ENCODE peak calls at places on chromosome 16, in seven cellular contexts. A is neuronal stem cell, T is H1, B is IMR-90, L is trophoblast cell, Q is mesenchymal stem cell, C is H9. N is an unnamed sample.
A peak's percentile ranks its signal among the peaks of the same experiment; 100 is the strongest.

GRCh38 chr16:67842509-67843342 is 606 bp downstream of the THAP11 start:
- DNase-seq in B (peak; percentile 46), A (peak; percentile 50), C (peak; percentile 68), L (peak; percentile 14), Q (peak; percentile 82), T (peak; percentile 73), N (peak; percentile 84)

GRCh38 chr16:82694239-82694874 is 67.6 kb downstream of the CDH13 start:
- DNase-seq in T (no peak), Q (peak; percentile 65), C (no peak), L (no peak), B (peak; percentile 85), A (no peak), N (no peak)

GRCh38 chr16:75105306-75106061 is 11.1 kb downstream of the LDHD start:
- DNase-seq in A (no peak), L (no peak), Q (peak; percentile 69), B (peak; percentile 37), C (peak; percentile 24), T (no peak), N (no peak)

GRCh38 chr16:3364774-3365427 is 9.2 kb downstream of the OR2C1 start:
- DNase-seq in Q (no peak), A (no peak), T (no peak), C (peak; percentile 36), B (peak; percentile 95), L (peak; percentile 80), N (no peak)

GRCh38 chr16:8923199-8923598 is 40.5 kb downstream of the USP7 start:
- DNase-seq in Q (no peak), C (no peak), A (no peak), L (no peak), T (no peak), B (no peak), N (no peak)

GRCh38 chr16:4489030-4489429 is 12.8 kb downstream of the HMOX2 start:
- DNase-seq in T (no peak), C (no peak), L (no peak), B (peak; percentile 90), Q (peak; percentile 68), A (no peak), N (no peak)

GRCh38 chr16:75250089-75250808 is 1.2 kb downstream of the BCAR1 start:
- DNase-seq in B (no peak), L (no peak), A (no peak), T (no peak), C (no peak), Q (peak; percentile 50), N (no peak)

GRCh38 chr16:84058664-84059063 is 16.1 kb upstream of the SLC38A8 start:
- DNase-seq in B (no peak), Q (no peak), C (no peak), A (no peak), T (no peak), L (no peak), N (no peak)

GRCh38 chr16:67967956-67968439 is 439 bp downstream of the SLC12A4 start:
- DNase-seq in B (peak; percentile 25), T (peak; percentile 60), L (peak; percentile 17), Q (peak; percentile 42), C (no peak), A (peak; percentile 32), N (peak; percentile 35)

GRCh38 chr16:21279501-21279900 is 1.4 kb upstream of the CRYM start:
- DNase-seq in T (no peak), A (no peak), C (no peak), B (no peak), L (no peak), Q (no peak), N (no peak)

GRCh38 chr16:46751381-46751780 is 3.2 kb upstream of the MYLK3 start:
- DNase-seq in C (no peak), L (no peak), T (no peak), Q (no peak), B (no peak), A (no peak), N (no peak)

GRCh38 chr16:14545346-14545884 is 84.6 kb downstream of the PARN start:
- DNase-seq in B (no peak), Q (peak; percentile 61), L (no peak), C (no peak), A (no peak), T (no peak), N (no peak)

GRCh38 chr16:58435779-58436178 is 43.5 kb downstream of the GINS3 start:
- DNase-seq in T (no peak), L (no peak), A (no peak), Q (no peak), B (no peak), C (peak; percentile 39), N (no peak)

GRCh38 chr16:67716097-67716496 is 3.0 kb downstream of the GFOD2 start:
- DNase-seq in B (no peak), A (no peak), C (no peak), L (no peak), T (no peak), Q (no peak), N (no peak)

GRCh38 chr16:17367932-17368331 is 102.8 kb downstream of the XYLT1 start:
- DNase-seq in A (peak; percentile 44), B (peak; percentile 61), T (peak; percentile 82), Q (no peak), L (no peak), C (peak; percentile 87), N (peak; percentile 96)

GRCh38 chr16:77584205-77584859 is 138.0 kb upstream of the NUDT7 start:
- DNase-seq in C (peak; percentile 42), B (peak; percentile 63), T (peak; percentile 59), A (peak; percentile 59), L (peak; percentile 52), Q (peak; percentile 75), N (peak; percentile 52)

GRCh38 chr16:88671806-88672205 is 8.9 kb upstream of the MVD start:
- DNase-seq in C (no peak), B (no peak), Q (no peak), T (no peak), A (no peak), L (no peak), N (no peak)

GRCh38 chr16:88673685-88674398 is 11.0 kb upstream of the MVD start:
- DNase-seq in A (no peak), B (no peak), L (no peak), C (no peak), Q (no peak), T (no peak), N (no peak)

GRCh38 chr16:88669986-88670385 is 7.1 kb upstream of the MVD start:
- DNase-seq in T (no peak), C (no peak), B (no peak), L (no peak), A (no peak), Q (no peak), N (no peak)

GRCh38 chr16:88676502-88677242 is 9.6 kb downstream of the SNAI3 start:
- DNase-seq in B (no peak), C (no peak), L (no peak), A (no peak), T (no peak), Q (no peak), N (no peak)

DNA sequence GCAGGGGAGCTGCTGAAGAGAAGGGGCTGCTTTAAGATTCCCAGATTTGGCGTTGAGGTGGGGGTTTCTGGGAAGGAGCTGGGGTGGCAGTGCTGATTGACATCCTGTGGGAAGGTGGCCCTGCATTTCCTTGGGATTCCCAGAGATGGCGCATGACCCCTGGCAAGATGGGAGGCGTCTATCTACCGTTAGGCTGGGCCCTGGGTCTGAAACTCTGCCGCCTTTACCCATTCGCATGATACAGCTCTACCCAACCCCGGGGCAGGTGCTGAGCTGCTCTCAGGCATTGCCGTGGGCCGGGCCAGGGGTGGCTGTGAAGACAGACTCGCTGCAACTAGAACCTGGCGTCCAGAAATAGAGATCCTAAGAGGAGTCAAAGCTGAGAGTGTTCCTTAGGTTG is 9.9 kb upstream of the MVD start:
- DNase-seq in C (peak; percentile 86), A (no peak), Q (no peak), B (no peak), L (no peak), T (peak; percentile 83), N (peak; percentile 73)
- H3K23ac ChIP-seq in C (no peak overlapping the region), A (no peak overlapping the region), Q (no peak overlapping the region), B (no peak overlapping the region), L (no peak overlapping the region), T (no peak overlapping the region), N (no peak overlapping the region)

GRCh38 chr16:72061564-72061963 is 1.5 kb upstream of the HPR start:
- DNase-seq in B (no peak), C (no peak), A (no peak), L (no peak), Q (no peak), T (no peak), N (no peak)
- H3K4ac ChIP-seq in B (no peak overlapping the region), C (no peak overlapping the region), A (no peak overlapping the region), L (no peak overlapping the region), Q (no peak overlapping the region), T (no peak overlapping the region), N (no peak overlapping the region)

GRCh38 chr16:19393226-19394074 is 24.2 kb upstream of the TMC5 start:
- DNase-seq in Q (peak; percentile 68), L (peak; percentile 77), T (no peak), A (peak; percentile 3), C (no peak), B (peak; percentile 23), N (peak; percentile 76)
- H2BK5ac ChIP-seq in Q (no peak overlapping the region), L (peak overlapping the region; percentile 90), T (no peak overlapping the region), A (no peak overlapping the region), C (no peak overlapping the region), B (no peak overlapping the region), N (no peak overlapping the region)

GRCh38 chr16:19367335-19367734 is 50.3 kb upstream of the TMC5 start:
- DNase-seq in T (no peak), Q (no peak), B (no peak), C (no peak), A (no peak), L (no peak), N (no peak)
- H3K23ac ChIP-seq in T (no peak overlapping the region), Q (no peak overlapping the region), B (no peak overlapping the region), C (no peak overlapping the region), A (no peak overlapping the region), L (no peak overlapping the region), N (no peak overlapping the region)

GRCh38 chr16:87829123-87829980 is 40.0 kb downstream of the SLC7A5 start:
- DNase-seq in A (no peak), Q (no peak), L (no peak), C (no peak), T (no peak), B (no peak), N (no peak)
- H3K4ac ChIP-seq in A (no peak overlapping the region), Q (no peak overlapping the region), L (no peak overlapping the region), C (no peak overlapping the region), T (peak overlapping the region; percentile 47), B (no peak overlapping the region), N (no peak overlapping the region)

GRCh38 chr16:65494609-65495008 is 372.7 kb upstream of the CDH11 start:
- DNase-seq in B (no peak), Q (no peak), C (no peak), A (no peak), L (no peak), T (no peak), N (no peak)
- H2BK5ac ChIP-seq in B (no peak overlapping the region), Q (no peak overlapping the region), C (no peak overlapping the region), A (no peak overlapping the region), L (no peak overlapping the region), T (no peak overlapping the region), N (no peak overlapping the region)